ENCODE peak calls at places on chromosomes 16 and 17, in six cellular contexts. C, T, E, V, F and Q are unnamed samples.

GRCh38 chr16:11576427-11577289 is 10.1 kb downstream of the LITAF start:
- DNase-seq in E (peak), C (no peak), V (no peak), T (no peak), F (peak), Q (no peak)

GRCh38 chr17:39715375-39716072 is 14.8 kb downstream of the MIEN1 start:
- DNase-seq in T (no peak), C (no peak), F (no peak), E (no peak), V (no peak), Q (no peak)

GRCh38 chr17:44840936-44841335 is 6.7 kb upstream of the HIGD1B start:
- DNase-seq in T (no peak), E (no peak), F (no peak), V (no peak), C (no peak), Q (no peak)

GRCh38 chr17:16343569-16343968 is 9.7 kb downstream of the CENPV start:
- DNase-seq in F (no peak), V (no peak), E (no peak), C (no peak), T (no peak), Q (no peak)

GRCh38 chr17:8685396-8685795 is 54.9 kb upstream of the MYH10 start:
- DNase-seq in C (no peak), V (no peak), E (no peak), T (no peak), F (no peak), Q (no peak)

GRCh38 chr17:82356845-82357355 is 2.1 kb upstream of the TEX19 start:
- DNase-seq in F (no peak), T (no peak), E (no peak), V (no peak), C (no peak), Q (no peak)

GRCh38 chr17:3890082-3890892 is 2.6 kb downstream of the CAMKK1 start:
- DNase-seq in T (no peak), V (peak), F (no peak), C (peak), E (no peak), Q (peak)

GRCh38 chr16:918741-919657 is 51.8 kb downstream of the LMF1 start:
- DNase-seq in C (no peak), F (no peak), E (no peak), T (no peak), V (no peak), Q (no peak)

GRCh38 chr17:69462882-69463281 is 48.4 kb downstream of the MAP2K6 start:
- DNase-seq in E (no peak), V (no peak), C (no peak), T (no peak), F (no peak), Q (no peak)

GRCh38 chr16:66020642-66021041 is 345.8 kb upstream of the CDH5 start:
- DNase-seq in C (no peak), E (no peak), T (no peak), V (peak), F (no peak), Q (no peak)

GRCh38 chr16:68737730-68738590 is 868 bp downstream of the CDH1 start:
- DNase-seq in V (no peak), C (no peak), F (no peak), E (no peak), T (no peak), Q (no peak)
- TF ChIP-seq POLR2A in V (no peak), C (no peak), F (no peak), E (no peak), T (peak), Q (no peak)

DNA sequence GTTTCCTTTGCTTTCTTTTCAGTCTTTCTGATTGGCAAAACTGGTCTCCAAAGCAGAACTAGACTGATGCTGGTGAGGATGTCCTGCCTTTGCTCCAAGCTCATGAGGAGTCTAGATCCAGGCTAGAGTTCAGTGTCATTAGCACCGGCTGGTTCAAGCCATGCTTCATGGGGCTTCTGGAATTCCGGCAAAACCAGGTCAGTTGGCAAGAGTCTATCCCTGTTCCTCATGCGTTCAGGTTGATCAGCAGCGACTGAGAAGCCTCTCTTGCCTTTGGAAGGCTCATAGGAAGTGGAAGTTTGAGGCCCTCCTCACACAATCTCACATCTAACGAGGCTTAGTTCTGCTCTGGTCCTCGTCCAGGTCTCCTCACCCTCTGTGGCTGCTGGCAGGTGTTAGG is 194.3 kb downstream of the HS3ST3A1 start:
- DNase-seq in T (no peak), V (no peak), C (no peak), E (no peak), F (no peak), Q (no peak)
- H3K9ac ChIP-seq in T (no peak), V (no peak), C (no peak), E (no peak), F (no peak), Q (no peak)

GRCh38 chr16:57528499-57529323 is 7.7 kb downstream of the CCDC102A start:
- DNase-seq in C (no peak), E (no peak), T (no peak), V (no peak), F (no peak), Q (no peak)

GRCh38 chr16:57530531-57531252 is 5.7 kb downstream of the CCDC102A start:
- DNase-seq in F (no peak), T (no peak), E (no peak), C (no peak), V (no peak), Q (no peak)

GRCh38 chr16:57529324-57530103 is 6.9 kb downstream of the CCDC102A start:
- DNase-seq in V (no peak), T (no peak), F (no peak), E (no peak), C (no peak), Q (no peak)

GRCh38 chr16:57531253-57531575 is 5.2 kb downstream of the CCDC102A start:
- DNase-seq in F (no peak), C (no peak), V (no peak), E (no peak), T (no peak), Q (no peak)

DNA sequence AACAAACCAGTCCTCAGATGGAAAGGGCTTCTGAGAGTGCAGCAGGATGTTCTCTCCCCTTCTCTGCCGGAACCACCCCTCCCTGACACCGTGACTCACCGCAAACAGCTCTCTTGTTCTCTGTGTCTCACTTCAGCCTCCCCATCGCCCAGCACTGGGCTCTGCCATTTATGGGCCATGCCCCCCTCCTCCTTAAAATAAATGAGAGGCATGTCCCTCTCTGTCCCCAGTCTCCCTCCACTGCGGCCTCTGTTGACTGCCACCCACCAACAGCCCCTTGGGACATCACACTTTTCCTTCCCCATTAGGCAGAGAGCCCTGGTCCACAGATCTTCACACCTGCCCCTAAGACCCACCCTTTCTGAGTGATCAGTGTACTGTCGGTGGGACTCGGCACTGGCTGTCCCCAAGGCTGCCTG is 6.3 kb downstream of the CCDC102A start:
- DNase-seq in V (peak), E (no peak), F (peak), C (no peak), T (no peak), Q (peak)
- TF ChIP-seq POLR2A in V (no peak), E (no peak), F (no peak), C (no peak), T (no peak), Q (no peak)

GRCh38 chr16:7408700-7409340 is 76.2 kb downstream of the RBFOX1 start:
- DNase-seq in T (no peak), V (no peak), E (no peak), C (no peak), F (no peak), Q (no peak)

GRCh38 chr16:7399296-7399695 is 66.7 kb downstream of the RBFOX1 start:
- DNase-seq in F (no peak), E (no peak), T (no peak), V (no peak), C (no peak), Q (no peak)

GRCh38 chr16:7404217-7404616 is 71.6 kb downstream of the RBFOX1 start:
- DNase-seq in T (no peak), V (no peak), E (no peak), F (no peak), C (no peak), Q (no peak)

GRCh38 chr16:7400117-7400890 is 67.7 kb downstream of the RBFOX1 start:
- DNase-seq in T (no peak), E (no peak), V (no peak), F (no peak), C (no peak), Q (no peak)

GRCh38 chr16:7405166-7405565 is 72.5 kb downstream of the RBFOX1 start:
- DNase-seq in F (peak), C (no peak), V (no peak), T (no peak), E (no peak), Q (no peak)
- H3K9ac ChIP-seq in F (no peak), C (no peak), V (no peak), T (no peak), E (no peak), Q (no peak)

GRCh38 chr17:78272181-78272913 is 40.9 kb downstream of the TMEM235 start:
- DNase-seq in F (no peak), E (no peak), V (peak), C (peak), T (no peak), Q (no peak)
- TF ChIP-seq POLR2A in F (no peak), E (no peak), V (no peak), C (no peak), T (no peak), Q (no peak)

GRCh38 chr17:17871913-17872312 is 35.1 kb upstream of the SREBF1 start:
- DNase-seq in C (no peak), F (no peak), T (no peak), V (no peak), E (no peak), Q (no peak)
- H3K9ac ChIP-seq in C (no peak), F (no peak), T (no peak), V (no peak), E (no peak), Q (no peak)

DNA sequence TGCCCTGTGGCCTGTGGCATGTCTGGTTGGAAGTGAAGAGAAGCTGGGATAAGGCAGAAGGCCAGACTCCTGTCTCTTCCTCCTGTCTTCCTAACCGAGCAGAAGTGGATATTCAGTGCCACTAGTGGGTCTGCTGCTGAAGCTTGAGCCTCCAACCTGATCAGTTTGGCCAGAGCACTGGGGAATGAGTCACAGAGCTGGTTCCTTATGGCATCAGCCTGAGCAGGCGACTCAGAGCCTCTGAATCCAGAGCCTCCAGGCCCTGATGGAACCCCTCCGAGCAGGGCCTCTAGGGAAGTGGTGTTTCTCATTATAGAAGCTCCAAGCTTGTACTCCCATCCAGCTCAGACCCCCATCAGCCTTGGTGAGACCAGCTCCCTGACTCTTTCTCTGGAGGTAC is 2.0 kb downstream of the WSCD1 start:
- DNase-seq in V (no peak), E (no peak), T (no peak), C (no peak), F (no peak), Q (peak)
- TF ChIP-seq POLR2A in V (no peak), E (no peak), T (no peak), C (no peak), F (no peak), Q (no peak)

DNA sequence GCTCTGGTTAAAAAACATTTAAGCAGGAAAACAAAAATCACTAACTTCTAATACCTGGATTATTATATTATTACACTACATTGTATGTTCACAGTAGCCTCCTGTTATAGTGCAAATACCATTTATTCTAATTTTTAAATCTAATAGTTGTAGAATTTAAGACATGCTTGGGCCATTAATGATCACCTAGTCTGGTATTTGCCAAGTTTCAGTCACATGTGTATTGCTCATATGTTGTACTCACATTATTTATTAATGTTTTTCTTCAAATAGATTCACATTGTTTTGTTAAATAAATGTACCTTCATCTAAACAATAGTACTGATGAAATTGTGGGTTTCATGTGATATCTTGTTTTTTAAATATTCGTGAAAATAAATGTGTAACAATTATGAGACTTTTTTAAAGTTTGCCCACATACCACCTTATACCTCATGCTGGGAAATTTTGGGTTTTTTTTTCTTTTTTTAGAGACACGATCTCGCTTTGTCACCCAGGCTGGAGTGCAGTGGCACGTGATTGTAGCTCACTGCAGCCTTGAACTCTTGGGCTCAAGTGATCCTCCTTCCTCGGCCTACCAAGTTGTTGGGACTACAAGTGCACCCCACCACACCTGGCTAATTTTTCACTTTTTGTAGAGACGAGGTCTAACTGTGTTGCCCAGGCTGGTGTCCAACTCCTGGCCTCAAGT is 5.9 kb downstream of the ZNF771 start:
- DNase-seq in E (no peak), V (no peak), T (no peak), C (no peak), F (no peak), Q (no peak)
- H3K9ac ChIP-seq in E (no peak), V (no peak), T (no peak), C (no peak), F (no peak), Q (no peak)

DNA sequence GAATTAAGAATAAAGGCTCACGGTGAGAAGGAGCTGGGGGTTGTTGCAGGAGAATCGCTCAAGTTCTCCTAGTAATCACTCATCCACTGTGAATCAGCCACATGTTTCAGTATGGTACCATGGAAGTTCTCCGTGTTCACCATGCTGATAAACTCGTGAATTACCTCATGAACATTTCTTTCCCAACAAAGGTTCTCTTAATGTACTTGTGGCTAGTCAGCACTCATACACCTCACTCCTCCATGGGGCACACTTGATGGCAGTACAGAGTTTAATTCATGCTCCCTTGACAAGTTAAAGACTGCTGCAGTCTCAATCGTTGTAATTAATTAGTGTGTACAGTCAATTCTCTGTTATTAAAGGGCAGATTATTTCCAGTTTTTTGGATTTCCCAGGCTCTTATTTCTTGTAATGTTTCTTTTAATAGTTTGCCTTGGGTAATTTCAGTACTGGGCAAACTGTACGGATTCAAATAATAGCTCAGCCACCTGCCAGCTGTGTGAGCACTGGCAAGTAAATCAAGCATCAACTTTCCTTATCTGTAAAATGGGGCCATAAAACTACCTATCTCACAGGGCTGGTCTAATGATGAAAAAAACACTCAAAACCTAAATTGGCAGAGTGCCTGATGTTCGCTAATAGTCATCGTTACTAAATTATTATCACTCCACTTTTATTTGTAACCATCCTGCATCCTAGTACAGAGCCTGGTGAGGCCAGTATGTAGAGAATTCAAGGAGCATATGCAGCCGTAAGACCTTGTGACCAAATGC is 6.1 kb downstream of the GOT2 start:
- DNase-seq in V (no peak), C (no peak), T (no peak), E (no peak), F (no peak), Q (no peak)
- TF ChIP-seq POLR2A in V (no peak), C (no peak), T (no peak), E (no peak), F (no peak), Q (no peak)

GRCh38 chr16:87463722-87464690 is 28.8 kb downstream of the ZCCHC14 start:
- DNase-seq in E (no peak), T (no peak), V (peak), F (peak), C (no peak), Q (peak)
- H3K9ac ChIP-seq in E (no peak), T (no peak), V (peak), F (peak), C (no peak), Q (peak)